ENCODE peak calls at places on chromosomes 12 and 14, in seven cellular contexts. P is kidney, Z is cardiac muscle cell, L is tibial nerve, D is gastrocnemius medialis, K is pancreas, T is PC-9. Q is an unnamed sample.

GRCh38 chr12:6925543-6926279 is 2.0 kb upstream of the ATN1 start:
- DNase-seq in P (peak), Z (peak), L (peak), D (peak), K (peak), T (peak), Q (no peak)

GRCh38 chr14:65824285-65824977 is 411.9 kb downstream of the FUT8 start:
- DNase-seq in P (no peak), Z (peak), L (no peak), D (peak), K (peak), T (peak), Q (peak)

GRCh38 chr12:91072931-91073330 is 15.1 kb upstream of the KERA start:
- DNase-seq in P (no peak), Z (no peak), L (no peak), D (no peak), K (no peak), T (no peak), Q (no peak)

GRCh38 chr12:206746-207440 is 7.1 kb downstream of the SLC6A12 start:
- DNase-seq in P (peak), Z (no peak), L (no peak), D (no peak), K (no peak), T (no peak), Q (no peak)

GRCh38 chr14:61385002-61385685 is 63.8 kb downstream of the PRKCH start:
- DNase-seq in P (no peak), Z (no peak), L (no peak), D (no peak), K (no peak), T (no peak), Q (no peak)

GRCh38 chr14:96309128-96309906 is 53.3 kb downstream of the BDKRB1 start:
- DNase-seq in P (no peak), Z (no peak), L (no peak), D (no peak), K (peak), T (no peak), Q (no peak)

GRCh38 chr14:92546347-92547053 is 32.9 kb downstream of the RIN3 start:
- DNase-seq in P (no peak), Z (no peak), L (no peak), D (no peak), K (no peak), T (no peak), Q (no peak)

GRCh38 chr14:23352506-23353432 is at the start of gene SLC22A17:
- DNase-seq in P (peak), Z (peak), L (peak), D (no peak), K (peak), T (no peak), Q (no peak)

GRCh38 chr12:51525518-51525917 is 65.5 kb upstream of the SCN8A start:
- DNase-seq in P (no peak), Z (no peak), L (no peak), D (no peak), K (no peak), T (no peak), Q (no peak)

GRCh38 chr12:44874981-44875416 is 1.1 kb downstream of the NELL2 start:
- DNase-seq in P (no peak), Z (no peak), L (no peak), D (no peak), K (no peak), T (no peak), Q (peak)

GRCh38 chr14:39232554-39233415 is 930 bp upstream of the MIA2 start:
- DNase-seq in P (no peak), Z (peak), L (no peak), D (no peak), K (no peak), T (no peak), Q (peak)

GRCh38 chr12:89421093-89421835 is 69.0 kb upstream of the DUSP6 start:
- DNase-seq in P (no peak), Z (no peak), L (no peak), D (no peak), K (no peak), T (no peak), Q (no peak)

GRCh38 chr12:50129297-50129696 is 17.3 kb downstream of the COX14 start:
- DNase-seq in P (no peak), Z (no peak), L (no peak), D (no peak), K (no peak), T (no peak), Q (no peak)

GRCh38 chr12:106722854-106723253 is 51.6 kb upstream of the RIC8B start:
- DNase-seq in P (no peak), Z (no peak), L (no peak), D (no peak), K (no peak), T (no peak), Q (no peak)

GRCh38 chr14:68468437-68469207 is 324.2 kb downstream of the ZFP36L1 start:
- DNase-seq in P (peak), Z (peak), L (no peak), D (no peak), K (no peak), T (peak), Q (no peak)

GRCh38 chr12:53536962-53537361 is 29.7 kb upstream of the NPFF start:
- DNase-seq in P (no peak), Z (no peak), L (no peak), D (no peak), K (no peak), T (no peak), Q (no peak)

GRCh38 chr14:105385322-105385637 is 13.1 kb upstream of the TEX22 start:
- DNase-seq in P (peak), Z (no peak), L (no peak), D (no peak), K (no peak), T (no peak), Q (no peak)

GRCh38 chr12:105214141-105214540 is 21.8 kb downstream of the APPL2 start:
- DNase-seq in P (no peak), Z (peak), L (no peak), D (no peak), K (no peak), T (no peak), Q (no peak)

GRCh38 chr12:49277466-49277865 is 12.6 kb downstream of the TUBA1C start:
- DNase-seq in P (no peak), Z (no peak), L (no peak), D (no peak), K (no peak), T (no peak), Q (no peak)

GRCh38 chr12:121288941-121289340 is 7.6 kb downstream of the CAMKK2 start:
- DNase-seq in P (peak), Z (peak), L (no peak), D (no peak), K (no peak), T (no peak), Q (no peak)

GRCh38 chr14:99356031-99356430 is 84.0 kb upstream of the BCL11B start:
- DNase-seq in P (no peak), Z (no peak), L (no peak), D (no peak), K (no peak), T (no peak), Q (no peak)

GRCh38 chr12:121059031-121059898 is 20.2 kb upstream of the OASL start:
- DNase-seq in P (no peak), Z (no peak), L (no peak), D (no peak), K (no peak), T (no peak), Q (no peak)

DNA sequence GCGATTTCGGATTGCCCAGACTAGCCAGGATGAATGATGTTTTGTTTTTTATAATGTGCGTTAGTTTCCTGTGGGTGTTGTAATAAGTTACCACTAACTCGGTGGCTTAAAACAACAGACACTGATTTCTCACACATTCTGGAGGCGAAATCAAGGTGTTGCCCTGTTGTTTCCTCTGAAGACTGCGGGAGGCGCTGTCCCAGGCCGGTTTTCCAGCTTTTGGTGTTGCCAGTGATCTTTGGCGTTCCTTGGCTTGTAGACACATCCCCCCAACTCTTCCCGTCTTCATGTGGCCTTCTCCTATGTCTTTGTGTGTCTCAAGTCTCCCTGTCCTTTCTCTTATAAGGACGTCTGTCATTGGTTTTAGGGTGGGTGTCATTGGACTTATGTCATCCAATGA is 267.7 kb downstream of the AACS start:
- DNase-seq in P (no peak), Z (no peak), L (no peak), D (no peak), K (no peak), T (no peak), Q (no peak)
- TF ChIP-seq CTCF in P (no peak), Z (peak), L (no peak), D (no peak), K (no peak), T (no peak), Q (no peak)

GRCh38 chr12:108238474-108238873 is 100.6 kb downstream of the CMKLR1 start:
- DNase-seq in P (no peak), Z (no peak), L (no peak), D (no peak), K (no peak), T (no peak), Q (no peak)

GRCh38 chr12:108237272-108237671 is 101.8 kb downstream of the CMKLR1 start:
- DNase-seq in P (no peak), Z (no peak), L (no peak), D (no peak), K (no peak), T (no peak), Q (no peak)

GRCh38 chr12:108240027-108240785 is 98.9 kb downstream of the CMKLR1 start:
- DNase-seq in P (no peak), Z (no peak), L (no peak), D (no peak), K (no peak), T (no peak), Q (no peak)

GRCh38 chr12:108240928-108241327 is 98.2 kb downstream of the CMKLR1 start:
- DNase-seq in P (no peak), Z (no peak), L (no peak), D (no peak), K (no peak), T (no peak), Q (no peak)

DNA sequence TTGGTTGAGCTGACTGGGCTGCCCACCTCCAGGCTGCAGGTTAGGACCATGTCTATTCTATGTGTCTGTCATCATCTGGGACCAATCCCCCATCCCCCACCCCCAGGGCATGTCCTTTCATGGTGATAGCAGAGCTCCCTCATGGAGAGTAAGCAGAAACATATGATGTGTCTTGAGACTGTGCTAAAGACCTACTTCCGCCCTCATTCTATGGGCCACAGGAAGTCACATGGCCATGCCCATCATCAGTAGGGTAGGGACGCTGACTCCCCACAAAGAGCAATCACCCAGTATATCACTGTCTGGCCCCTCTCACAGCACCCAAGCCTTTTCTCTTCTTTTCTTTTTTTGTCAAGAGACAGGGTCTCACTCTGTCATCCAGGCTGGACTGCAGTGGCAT is 99.7 kb downstream of the CMKLR1 start:
- DNase-seq in P (no peak), Z (no peak), L (no peak), D (no peak), K (no peak), T (no peak), Q (no peak)
- TF ChIP-seq CTCF in P (no peak), Z (no peak), L (no peak), D (no peak), K (no peak), T (no peak), Q (no peak)

GRCh38 chr14:41785696-41786095 is 179.0 kb downstream of the LRFN5 start:
- DNase-seq in P (no peak), Z (peak), L (no peak), D (no peak), K (no peak), T (no peak), Q (no peak)

GRCh38 chr14:41782488-41782887 is 175.8 kb downstream of the LRFN5 start:
- DNase-seq in P (no peak), Z (no peak), L (no peak), D (no peak), K (no peak), T (no peak), Q (no peak)

DNA sequence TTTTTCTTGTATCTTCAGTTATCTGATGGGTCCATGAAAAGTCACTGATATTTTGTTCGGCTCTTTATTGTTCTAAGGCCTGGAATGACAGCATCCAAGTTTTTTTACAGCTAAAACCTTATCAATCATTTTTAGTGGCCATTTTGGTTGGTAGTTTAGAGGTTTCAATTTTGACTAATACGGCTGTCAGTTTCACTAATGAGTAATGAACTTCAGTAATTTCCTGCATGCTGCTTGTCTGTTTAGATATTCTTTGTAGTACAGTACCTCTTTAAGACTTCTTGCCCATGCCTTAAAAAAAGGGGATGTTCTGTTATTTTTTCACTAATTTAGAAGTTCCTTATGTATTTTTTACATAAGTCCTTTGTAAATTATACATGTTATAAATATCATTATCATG is 176.7 kb downstream of the LRFN5 start:
- DNase-seq in P (no peak), Z (no peak), L (no peak), D (no peak), K (no peak), T (no peak), Q (no peak)
- TF ChIP-seq CTCF in P (no peak), Z (no peak), L (no peak), D (no peak), K (no peak), T (no peak), Q (no peak)

GRCh38 chr12:116236148-116236731 is 41.3 kb downstream of the MED13L start:
- DNase-seq in P (no peak), Z (peak), L (peak), D (peak), K (peak), T (peak), Q (peak)
- TF ChIP-seq CTCF in P (peak), Z (peak), L (peak), D (peak), K (peak), T (peak), Q (peak)

DNA sequence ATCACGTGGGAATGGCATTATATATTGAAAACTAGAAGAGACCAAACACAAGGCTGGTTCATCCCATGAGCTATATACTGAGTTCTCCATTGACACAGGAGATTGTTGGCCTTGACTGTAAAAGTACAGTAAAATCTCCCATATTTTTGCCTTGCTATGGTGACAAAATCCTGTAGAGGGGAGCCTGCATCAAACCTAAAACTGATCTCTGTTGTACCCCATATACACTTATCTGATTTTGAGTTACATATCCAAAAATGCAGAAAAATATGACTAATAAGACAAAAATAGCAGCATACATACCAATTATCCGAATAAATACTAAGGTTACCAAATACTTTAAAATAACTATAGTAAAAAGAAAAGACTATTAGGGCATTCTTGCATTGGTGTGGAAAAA is 60.4 kb downstream of the TMTC3 start:
- DNase-seq in P (no peak), Z (no peak), L (no peak), D (no peak), K (no peak), T (no peak), Q (no peak)
- TF ChIP-seq CTCF in P (no peak), Z (no peak), L (no peak), D (no peak), K (no peak), T (no peak), Q (no peak)

GRCh38 chr14:94681300-94682060 is 69.3 kb downstream of the SERPINA3 start:
- DNase-seq in P (no peak), Z (peak), L (peak), D (no peak), K (peak), T (no peak), Q (no peak)
- TF ChIP-seq CTCF in P (peak), Z (peak), L (peak), D (no peak), K (peak), T (no peak), Q (peak)

GRCh38 chr12:55737581-55738112 is 5.3 kb upstream of the GDF11 start:
- DNase-seq in P (no peak), Z (no peak), L (no peak), D (no peak), K (no peak), T (no peak), Q (no peak)
- TF ChIP-seq CTCF in P (no peak), Z (no peak), L (no peak), D (no peak), K (no peak), T (no peak), Q (no peak)

GRCh38 chr12:18430425-18431048 is 169.2 kb downstream of the PIK3C2G start:
- DNase-seq in P (no peak), Z (peak), L (peak), D (no peak), K (peak), T (peak), Q (peak)
- TF ChIP-seq CTCF in P (peak), Z (peak), L (peak), D (no peak), K (peak), T (peak), Q (peak)

DNA sequence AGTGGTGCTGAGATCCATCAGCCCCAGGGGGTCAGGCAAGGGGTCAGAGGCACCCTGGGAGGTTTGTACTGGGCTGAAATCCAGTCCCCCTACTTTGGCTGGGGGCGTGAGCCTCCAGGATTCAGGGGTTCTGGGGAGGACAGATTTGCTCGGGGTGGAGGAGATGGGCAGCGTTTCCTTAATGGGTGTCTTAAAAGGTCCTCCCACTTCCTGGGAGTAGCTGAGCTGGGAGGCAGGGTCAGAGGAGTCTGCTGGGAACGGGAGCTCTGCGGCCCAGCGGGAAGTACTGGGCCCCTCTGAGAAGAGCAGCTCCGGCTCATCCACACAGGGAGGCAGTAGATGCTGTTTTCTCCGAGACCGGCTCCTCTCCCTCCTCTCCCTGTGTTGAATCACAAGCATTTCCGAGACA is 2.1 kb upstream of the TEX52 start:
- DNase-seq in P (peak), Z (no peak), L (no peak), D (no peak), K (no peak), T (no peak), Q (no peak)
- TF ChIP-seq CTCF in P (no peak), Z (no peak), L (no peak), D (no peak), K (no peak), T (no peak), Q (no peak)

DNA sequence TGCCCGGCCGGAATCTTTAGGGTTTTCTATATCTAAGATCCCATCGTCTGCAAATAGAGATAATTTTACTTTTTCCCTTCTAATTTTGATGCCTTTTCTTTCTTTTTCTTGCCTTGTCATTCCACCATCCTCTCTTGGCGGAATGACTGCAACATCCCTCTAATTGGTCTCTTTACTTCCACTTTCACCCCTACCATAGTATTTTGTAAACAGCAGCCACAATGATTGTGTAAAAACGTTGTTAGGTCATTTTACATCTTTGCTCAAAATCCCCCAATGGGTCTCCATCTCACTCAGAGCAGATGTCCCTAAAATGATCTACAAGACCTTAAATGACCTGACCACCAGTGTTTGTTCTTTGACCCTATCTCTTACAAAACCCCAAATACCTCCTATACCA is 80.0 kb upstream of the STAC3 start:
- DNase-seq in P (no peak), Z (no peak), L (no peak), D (no peak), K (no peak), T (no peak), Q (no peak)
- TF ChIP-seq CTCF in P (no peak), Z (no peak), L (no peak), D (no peak), K (no peak), T (no peak), Q (no peak)

Q was measured in GM10248.